ENCODE peak calls at places on chromosomes 13 and 19, in eight cellular contexts. Q, C, L, Y, M, W, P and H are unnamed samples.

GRCh38 chr13:28059214-28059613 is 41.2 kb downstream of the FLT3 start:
- DNase-seq in C (peak; percentile 61), P (peak; percentile 73), L (peak; percentile 3), Q (peak; percentile 73), W (peak; percentile 80), M (no peak), Y (no peak), H (no peak)

GRCh38 chr13:37868691-37869505 is 674 bp downstream of the TRPC4 start:
- DNase-seq in Q (no peak), W (peak; percentile 3), L (peak; percentile 35), C (no peak), M (no peak), P (peak; percentile 54), Y (no peak), H (peak; percentile 48)

GRCh38 chr13:113980489-113981064 is 6.7 kb upstream of the C13orf46 start:
- DNase-seq in P (no peak), L (no peak), C (no peak), Y (no peak), Q (no peak), M (no peak), W (no peak), H (no peak)

GRCh38 chr19:53879145-53880037 is 2.6 kb upstream of the PRKCG start:
- DNase-seq in W (peak; percentile 89), L (peak; percentile 88), Y (peak; percentile 56), Q (peak; percentile 70), C (peak; percentile 93), M (peak; percentile 63), P (peak; percentile 99), H (peak; percentile 91)

GRCh38 chr13:56886398-56886797 is 254.3 kb upstream of the PRR20A start:
- DNase-seq in L (no peak), Q (no peak), M (no peak), P (no peak), C (no peak), Y (no peak), W (no peak), H (no peak)

GRCh38 chr19:30393046-30393445 is 20.9 kb downstream of the ZNF536 start:
- DNase-seq in L (peak; percentile 70), C (no peak), P (no peak), W (no peak), Y (no peak), Q (no peak), M (no peak), H (peak; percentile 33)

GRCh38 chr13:85549819-85550218 is 249.4 kb downstream of the SLITRK6 start:
- DNase-seq in C (no peak), M (no peak), Q (no peak), L (peak; percentile 37), W (no peak), Y (no peak), P (no peak), H (no peak)

GRCh38 chr13:109243311-109243951 is 543.0 kb downstream of the IRS2 start:
- DNase-seq in Y (no peak), C (peak; percentile 86), M (peak; percentile 81), P (peak; percentile 88), W (no peak), Q (no peak), L (peak; percentile 90), H (peak; percentile 93)

GRCh38 chr13:42626461-42626860 is 52.5 kb downstream of the TNFSF11 start:
- DNase-seq in L (no peak), Y (no peak), C (no peak), W (no peak), P (no peak), Q (no peak), M (no peak), H (no peak)

GRCh38 chr19:55640043-55640576 is 692 bp upstream of the ZNF580 start:
- DNase-seq in P (peak; percentile 70), M (no peak), C (peak; percentile 87), Q (peak; percentile 44), L (peak; percentile 77), Y (no peak), W (peak; percentile 73), H (peak; percentile 34)

GRCh38 chr19:1248454-1249297 is at the start of gene MIDN:
- DNase-seq in C (peak; percentile 94), Y (no peak), Q (peak; percentile 51), W (peak; percentile 88), L (peak; percentile 84), P (peak; percentile 89), M (no peak), H (peak; percentile 86)

GRCh38 chr19:13146763-13147563 is 3.2 kb downstream of the STX10 start:
- DNase-seq in C (no peak), M (peak; percentile 96), Y (no peak), Q (peak; percentile 82), P (no peak), L (peak; percentile 60), W (peak; percentile 53), H (no peak)

GRCh38 chr19:46821512-46822359 is 28.9 kb downstream of the AP2S1 start:
- DNase-seq in C (no peak), W (peak; percentile 65), Q (peak; percentile 89), L (no peak), P (peak; percentile 62), Y (peak; percentile 36), M (no peak), H (no peak)

GRCh38 chr13:113405481-113406300 is 41.8 kb upstream of the GRTP1 start:
- DNase-seq in Y (no peak), Q (no peak), M (no peak), W (no peak), C (no peak), L (no peak), P (no peak), H (no peak)

GRCh38 chr13:44819245-44819644 is 170.0 kb downstream of the NUFIP1 start:
- DNase-seq in Y (no peak), L (peak; percentile 79), C (peak; percentile 73), W (no peak), M (peak; percentile 74), Q (no peak), P (no peak), H (peak; percentile 90)